ENCODE peak calls at places on chromosomes 1 and 21, in six cellular contexts. G is GM13977, Q is IMR-90, N is adrenal gland, S is esophagus muscularis mucosa, Y is H9. K is an unnamed sample.
A peak's percentile ranks its signal among the peaks of the same experiment; 100 is the strongest.

GRCh38 chr1:35640380-35641232 is 720 bp downstream of the PSMB2 start:
- DNase-seq in G (no peak), Q (no peak), N (no peak), S (no peak), Y (no peak), K (no peak)

GRCh38 chr1:198267921-198268320 is 111.1 kb downstream of the NEK7 start:
- DNase-seq in G (no peak), Q (peak; percentile 86), N (no peak), S (no peak), Y (no peak), K (no peak)

GRCh38 chr1:67489643-67490042 is 59.4 kb upstream of the SERBP1 start:
- DNase-seq in G (peak; percentile 55), Q (peak; percentile 15), N (peak; percentile 6), S (no peak), Y (no peak), K (peak; percentile 54)

GRCh38 chr1:196477262-196477661 is 131.0 kb downstream of the KCNT2 start:
- DNase-seq in G (no peak), Q (no peak), N (no peak), S (no peak), Y (no peak), K (no peak)

GRCh38 chr1:173478099-173478555 is 992 bp downstream of the PRDX6 start:
- DNase-seq in G (peak; percentile 20), Q (peak; percentile 82), N (peak; percentile 90), S (no peak), Y (no peak), K (peak; percentile 8)

GRCh38 chr1:97651201-97651600 is 269.6 kb downstream of the DPYD start:
- DNase-seq in G (no peak), Q (no peak), N (no peak), S (no peak), Y (no peak), K (no peak)

GRCh38 chr21:38165466-38166213 is 91.2 kb upstream of the KCNJ15 start:
- DNase-seq in G (no peak), Q (peak; percentile 59), N (no peak), S (peak; percentile 79), Y (no peak), K (no peak)

GRCh38 chr1:53449026-53449425 is 10.2 kb upstream of the DMRTB1 start:
- DNase-seq in G (no peak), Q (peak; percentile 88), N (no peak), S (no peak), Y (no peak), K (no peak)

GRCh38 chr1:185059950-185060571 is 14.7 kb downstream of the RNF2 start:
- DNase-seq in G (no peak), Q (no peak), N (no peak), S (no peak), Y (no peak), K (no peak)

GRCh38 chr21:44869860-44870747 is 3.4 kb downstream of the PTTG1IP start:
- DNase-seq in G (no peak), Q (peak; percentile 96), N (peak; percentile 91), S (no peak), Y (peak; percentile 64), K (no peak)

GRCh38 chr1:3651939-3652537 is at the start of gene TP73:
- DNase-seq in G (peak; percentile 84), Q (no peak), N (no peak), S (no peak), Y (no peak), K (peak; percentile 88)

GRCh38 chr1:37722181-37723071 is 30.1 kb downstream of the CDCA8 start:
- DNase-seq in G (no peak), Q (no peak), N (no peak), S (no peak), Y (no peak), K (no peak)

GRCh38 chr1:37721565-37721964 is 29.2 kb downstream of the CDCA8 start:
- DNase-seq in G (no peak), Q (no peak), N (no peak), S (no peak), Y (peak; percentile 56), K (no peak)

GRCh38 chr1:37723072-37723389 is 30.7 kb downstream of the CDCA8 start:
- DNase-seq in G (no peak), Q (no peak), N (no peak), S (no peak), Y (no peak), K (no peak)

GRCh38 chr1:37724575-37724974 is 32.3 kb downstream of the CDCA8 start:
- DNase-seq in G (no peak), Q (no peak), N (no peak), S (no peak), Y (no peak), K (no peak)

GRCh38 chr1:37723390-37724078 is 31.2 kb downstream of the CDCA8 start:
- DNase-seq in G (no peak), Q (no peak), N (peak; percentile 18), S (no peak), Y (no peak), K (no peak)
- TF ChIP-seq CTCF in G (no peak), Q (no peak), N (no peak), S (no peak), Y (no peak), K (no peak)

GRCh38 chr21:30561957-30562356 is 843 bp upstream of the KRTAP19-7 start:
- DNase-seq in G (no peak), Q (no peak), N (no peak), S (no peak), Y (no peak), K (no peak)
- TF ChIP-seq CTCF in G (no peak), Q (no peak), N (no peak), S (no peak), Y (no peak), K (no peak)

DNA sequence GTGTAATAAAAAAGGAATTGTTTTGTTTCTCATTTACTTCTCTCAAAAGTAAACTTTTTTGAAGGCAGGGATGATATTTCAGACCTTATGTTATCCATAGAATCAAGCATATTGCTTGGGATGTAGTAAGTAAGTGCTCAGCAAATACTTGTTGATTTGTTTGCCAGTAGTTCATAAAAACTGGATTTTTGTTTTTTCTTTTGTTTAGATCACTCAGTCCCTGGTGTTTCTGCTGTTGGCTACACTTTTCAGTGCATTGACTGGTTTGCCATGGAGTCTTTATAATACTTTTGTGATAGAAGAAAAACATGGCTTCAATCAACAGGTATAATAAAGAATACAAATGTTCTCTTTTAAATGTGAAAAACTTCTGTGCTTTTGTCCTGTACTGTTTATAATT is 10.2 kb downstream of the ZMPSTE24 start:
- DNase-seq in G (no peak), Q (no peak), N (no peak), S (no peak), Y (no peak), K (no peak)
- TF ChIP-seq CTCF in G (no peak), Q (no peak), N (no peak), S (no peak), Y (no peak), K (no peak)

DNA sequence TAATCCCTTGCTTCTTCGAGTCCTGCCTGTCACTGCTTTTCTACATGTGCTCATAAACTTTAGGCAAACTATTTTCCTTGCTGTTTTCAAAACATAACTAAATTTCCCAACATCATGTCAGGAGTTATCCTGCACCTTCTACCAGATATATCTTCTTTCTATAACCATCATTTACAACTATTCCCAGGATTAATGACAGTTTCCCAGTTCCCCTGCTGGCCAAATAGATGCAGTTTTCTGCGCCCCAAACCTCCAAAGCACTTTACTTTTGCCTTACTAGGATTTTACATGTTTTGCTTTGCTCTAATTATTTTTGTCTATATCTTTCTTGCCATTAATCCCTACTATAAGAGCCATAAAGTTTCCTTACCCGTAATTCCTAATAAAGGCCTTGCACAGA is 122.5 kb downstream of the GLUL start:
- DNase-seq in G (no peak), Q (no peak), N (no peak), S (no peak), Y (no peak), K (no peak)
- TF ChIP-seq CTCF in G (no peak), Q (no peak), N (no peak), S (no peak), Y (peak; percentile 45), K (no peak)

GRCh38 chr1:175889848-175890247 is 146.5 kb upstream of the TNR start:
- DNase-seq in G (no peak), Q (no peak), N (no peak), S (no peak), Y (no peak), K (no peak)

GRCh38 chr1:175889044-175889443 is 145.6 kb upstream of the TNR start:
- DNase-seq in G (no peak), Q (peak; percentile 9), N (no peak), S (no peak), Y (no peak), K (no peak)

GRCh38 chr1:175885247-175885646 is 141.9 kb upstream of the TNR start:
- DNase-seq in G (no peak), Q (peak; percentile 64), N (no peak), S (no peak), Y (no peak), K (no peak)

GRCh38 chr1:175887521-175887920 is 144.1 kb upstream of the TNR start:
- DNase-seq in G (no peak), Q (no peak), N (no peak), S (no peak), Y (peak; percentile 66), K (no peak)

GRCh38 chr1:175887981-175888428 is 144.6 kb upstream of the TNR start:
- DNase-seq in G (peak; percentile 74), Q (peak; percentile 36), N (peak; percentile 68), S (no peak), Y (peak; percentile 89), K (peak; percentile 64)
- TF ChIP-seq CTCF in G (peak; percentile 85), Q (peak; percentile 70), N (peak; percentile 79), S (peak; percentile 75), Y (peak; percentile 92), K (peak; percentile 54)

GRCh38 chr1:215606036-215606435 is 38.9 kb downstream of the KCTD3 start:
- DNase-seq in G (no peak), Q (no peak), N (no peak), S (no peak), Y (no peak), K (no peak)

GRCh38 chr1:215607412-215607811 is 40.3 kb downstream of the KCTD3 start:
- DNase-seq in G (no peak), Q (no peak), N (no peak), S (no peak), Y (no peak), K (no peak)

GRCh38 chr1:215608646-215609045 is 41.5 kb downstream of the KCTD3 start:
- DNase-seq in G (no peak), Q (no peak), N (no peak), S (no peak), Y (no peak), K (no peak)

GRCh38 chr1:215605011-215605621 is 38.0 kb downstream of the KCTD3 start:
- DNase-seq in G (no peak), Q (no peak), N (no peak), S (no peak), Y (no peak), K (no peak)

DNA sequence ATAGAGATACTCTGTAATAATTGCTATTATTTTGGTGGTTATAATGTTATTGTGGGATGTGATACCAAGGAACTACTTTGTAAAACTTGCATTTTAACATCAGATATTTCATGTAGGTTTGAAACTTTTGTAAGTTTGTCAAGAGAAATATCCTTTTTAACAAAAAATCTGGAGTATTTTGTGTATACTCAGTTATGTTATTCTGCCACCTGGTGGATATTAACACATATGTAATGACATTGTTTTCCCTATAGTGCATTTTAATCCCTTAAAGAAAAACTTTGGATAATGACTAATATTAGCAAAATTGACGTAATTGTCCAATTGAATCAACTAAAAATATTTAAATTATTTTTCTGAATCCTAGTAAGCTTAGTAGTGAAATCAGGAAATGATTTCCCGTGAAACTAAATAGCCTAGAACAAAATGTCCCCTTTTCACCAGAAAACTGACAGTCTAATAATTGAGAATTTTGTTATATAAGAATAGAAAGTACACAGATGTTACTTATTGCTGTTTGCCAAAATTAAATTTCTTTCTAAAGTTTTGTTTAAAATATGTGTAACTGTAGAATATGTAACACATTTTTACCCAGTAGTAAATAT is 39.6 kb downstream of the KCTD3 start:
- DNase-seq in G (peak; percentile 12), Q (peak; percentile 42), N (no peak), S (no peak), Y (no peak), K (peak; percentile 8)
- TF ChIP-seq CTCF in G (peak; percentile 42), Q (peak; percentile 49), N (peak; percentile 62), S (peak; percentile 48), Y (peak; percentile 61), K (no peak)

K was measured in GM20000.